ENCODE peak calls at places on chromosomes 13 and 19, in six cellular contexts. J, O, A, S, E and L are unnamed samples.

GRCh38 chr19:17323973-17324327 is 10.7 kb downstream of the ANO8 start:
- DNase-seq in J (no peak), O (no peak), A (no peak), S (no peak), E (no peak), L (no peak)

GRCh38 chr13:34748078-34748477 is 194.0 kb upstream of the NBEA start:
- DNase-seq in J (no peak), O (no peak), A (no peak), S (no peak), E (no peak), L (no peak)

GRCh38 chr13:23433171-23434153 is at the start of gene SACS:
- DNase-seq in J (no peak), O (no peak), A (no peak), S (peak; percentile 83), E (no peak), L (no peak)

GRCh38 chr13:101514695-101515275 is 62.3 kb downstream of the ITGBL1 start:
- DNase-seq in J (peak; percentile 48), O (no peak), A (no peak), S (no peak), E (no peak), L (no peak)

GRCh38 chr13:46521921-46522691 is 30.9 kb upstream of the LRCH1 start:
- DNase-seq in J (no peak), O (no peak), A (no peak), S (no peak), E (no peak), L (no peak)

GRCh38 chr13:51803018-51803417 is 945 bp downstream of the DHRS12 start:
- DNase-seq in J (no peak), O (no peak), A (no peak), S (no peak), E (no peak), L (no peak)

GRCh38 chr13:112322562-112322961 is 53.6 kb upstream of the SPACA7 start:
- DNase-seq in J (no peak), O (no peak), A (no peak), S (no peak), E (no peak), L (no peak)

GRCh38 chr19:49546825-49547565 is 19.2 kb downstream of the RCN3 start:
- DNase-seq in J (peak; percentile 85), O (peak; percentile 76), A (no peak), S (peak; percentile 74), E (peak; percentile 42), L (no peak)

GRCh38 chr13:91162180-91162579 is 185.3 kb upstream of the MIR17HG start:
- DNase-seq in J (no peak), O (no peak), A (no peak), S (no peak), E (no peak), L (no peak)

GRCh38 chr19:35457173-35457572 is 9.1 kb downstream of the FFAR2 start:
- DNase-seq in J (no peak), O (no peak), A (no peak), S (no peak), E (peak; percentile 68), L (no peak)

GRCh38 chr19:15429825-15430467 is 11.2 kb upstream of the AKAP8L start:
- DNase-seq in J (no peak), O (no peak), A (no peak), S (no peak), E (no peak), L (no peak)

GRCh38 chr19:38252935-38253691 is 3.1 kb downstream of the PPP1R14A start:
- DNase-seq in J (no peak), O (no peak), A (no peak), S (no peak), E (no peak), L (no peak)

GRCh38 chr13:24822640-24823039 is 58.7 kb downstream of the RNF17 start:
- DNase-seq in J (no peak), O (no peak), A (no peak), S (no peak), E (peak; percentile 7), L (no peak)

GRCh38 chr13:27194895-27195764 is 23.5 kb upstream of the USP12 start:
- DNase-seq in J (no peak), O (peak; percentile 60), A (no peak), S (no peak), E (no peak), L (no peak)

GRCh38 chr13:100724568-100724967 is 50.0 kb upstream of the TMTC4 start:
- DNase-seq in J (no peak), O (no peak), A (no peak), S (no peak), E (no peak), L (no peak)

GRCh38 chr13:40061466-40062450 is 406.3 kb downstream of the COG6 start:
- DNase-seq in J (no peak), O (no peak), A (no peak), S (no peak), E (no peak), L (no peak)

GRCh38 chr13:105655046-105655445 is 880.4 kb downstream of the EFNB2 start:
- DNase-seq in J (no peak), O (no peak), A (no peak), S (no peak), E (no peak), L (no peak)

GRCh38 chr13:99442273-99442895 is 58.9 kb upstream of the TM9SF2 start:
- DNase-seq in J (peak; percentile 35), O (peak; percentile 32), A (no peak), S (no peak), E (no peak), L (no peak)

GRCh38 chr13:34114581-34114980 is 296.6 kb downstream of the RFC3 start:
- DNase-seq in J (no peak), O (no peak), A (no peak), S (no peak), E (no peak), L (no peak)

GRCh38 chr13:79986890-79987289 is 354.0 kb downstream of the SPRY2 start:
- DNase-seq in J (no peak), O (no peak), A (no peak), S (no peak), E (no peak), L (no peak)
- TF ChIP-seq POLR2A in J (no peak), O (no peak), A (no peak), S (no peak), E (no peak), L (no peak)

DNA sequence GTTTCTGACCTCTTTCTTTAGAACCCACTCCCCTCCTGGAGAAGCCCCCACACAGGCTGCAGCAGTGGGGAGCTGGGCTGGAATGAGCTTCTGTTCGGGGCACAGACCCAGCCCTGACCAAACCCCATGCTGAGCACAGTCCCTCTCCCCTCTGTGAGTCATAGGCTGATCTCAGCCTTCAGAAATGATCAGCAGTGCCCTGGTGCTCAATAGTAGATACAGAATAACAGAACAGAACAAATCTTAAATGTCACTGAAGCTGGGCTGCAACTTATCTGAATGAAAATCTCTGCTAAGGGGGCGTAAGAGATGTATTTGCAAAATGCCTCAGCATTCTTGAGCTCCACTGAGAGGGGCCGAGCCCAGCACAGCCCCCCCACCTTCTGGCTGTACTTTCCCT is 10.0 kb downstream of the ZNF665 start:
- DNase-seq in J (no peak), O (no peak), A (no peak), S (no peak), E (no peak), L (no peak)
- TF ChIP-seq TAF1 in J (no peak), O (no peak), A (no peak), S (no peak), E (no peak), L (no peak)

GRCh38 chr13:110265341-110265681 is 41.6 kb downstream of the COL4A1 start:
- DNase-seq in J (no peak), O (no peak), A (no peak), S (peak; percentile 48), E (no peak), L (no peak)

GRCh38 chr13:110268061-110268460 is 38.9 kb downstream of the COL4A1 start:
- DNase-seq in J (no peak), O (no peak), A (no peak), S (peak; percentile 34), E (no peak), L (no peak)

GRCh38 chr13:110266431-110266809 is 40.5 kb downstream of the COL4A1 start:
- DNase-seq in J (no peak), O (no peak), A (no peak), S (no peak), E (no peak), L (no peak)

GRCh38 chr13:110265682-110266430 is 41.1 kb downstream of the COL4A1 start:
- DNase-seq in J (no peak), O (no peak), A (no peak), S (peak; percentile 49), E (no peak), L (no peak)

DNA sequence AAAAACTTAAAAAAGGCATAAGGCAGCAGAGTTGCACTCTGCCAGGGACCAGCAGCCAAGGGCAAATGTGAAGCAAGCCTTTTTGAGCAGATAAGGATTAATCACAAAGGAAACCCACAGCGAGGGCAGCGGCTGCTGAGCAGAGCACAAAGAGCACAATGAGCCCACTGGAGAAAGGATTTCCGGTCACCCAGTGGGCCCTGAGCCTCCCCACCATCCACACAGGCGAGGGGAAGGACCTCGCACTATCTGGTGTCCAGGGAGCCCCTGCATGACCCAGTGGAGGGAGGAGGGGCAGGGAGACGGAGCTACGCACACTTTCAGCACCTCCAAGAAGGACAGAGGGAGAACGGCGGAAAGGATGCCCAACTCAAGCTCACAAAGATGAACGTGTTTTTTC is 40.0 kb downstream of the COL4A1 start:
- DNase-seq in J (no peak), O (no peak), A (no peak), S (peak; percentile 67), E (no peak), L (no peak)
- TF ChIP-seq POLR2AphosphoS5 in J (no peak), O (no peak), A (no peak), S (no peak), E (no peak), L (no peak)

GRCh38 chr19:45404557-45405434 is at the start of gene PPP1R13L:
- DNase-seq in J (peak; percentile 76), O (peak; percentile 86), A (no peak), S (peak; percentile 93), E (peak; percentile 32), L (peak; percentile 59)
- TF ChIP-seq POLR2A in J (peak; percentile 63), O (no peak), A (no peak), S (no peak), E (no peak), L (no peak)